ENCODE peak calls at places on chromosomes 11 and 22, in six cellular contexts. M is COR-L47, H is fibroblast of lung, E is activated T-cell treated with anti-CD3 and anti-CD28 coated beads for 1 hour, V is HFF-Myc, B is cardiac muscle cell. I is an unnamed sample.

GRCh38 chr11:2256293-2256913 is 14.0 kb downstream of the ASCL2 start:
- DNase-seq in M (no peak), H (no peak), E (no peak), V (no peak), B (no peak), I (no peak)

GRCh38 chr22:45952151-45952550 is 24.8 kb downstream of the WNT7B start:
- DNase-seq in M (no peak), H (no peak), E (no peak), V (no peak), B (no peak), I (no peak)

GRCh38 chr22:28923826-28924732 is 40.7 kb downstream of the ZNRF3 start:
- DNase-seq in M (peak; percentile 71), H (no peak), E (no peak), V (no peak), B (no peak), I (no peak)

GRCh38 chr11:85810871-85811611 is at the start of gene SYTL2:
- DNase-seq in M (peak; percentile 24), H (peak; percentile 34), E (peak; percentile 64), V (no peak), B (peak; percentile 46), I (peak; percentile 73)

GRCh38 chr11:93131709-93132108 is 66.1 kb downstream of the SLC36A4 start:
- DNase-seq in M (peak; percentile 32), H (no peak), E (no peak), V (no peak), B (peak; percentile 3), I (peak; percentile 37)

GRCh38 chr11:131290111-131290510 is 80.3 kb upstream of the NTM start:
- DNase-seq in M (no peak), H (no peak), E (no peak), V (no peak), B (no peak), I (no peak)

GRCh38 chr11:60950933-60951610 is 904 bp downstream of the SLC15A3 start:
- DNase-seq in M (no peak), H (peak; percentile 14), E (no peak), V (no peak), B (peak; percentile 35), I (no peak)

GRCh38 chr11:33376331-33377099 is 119.3 kb downstream of the HIPK3 start:
- DNase-seq in M (peak; percentile 15), H (no peak), E (no peak), V (no peak), B (peak; percentile 24), I (peak; percentile 59)

GRCh38 chr11:113188433-113188834 is 125.9 kb upstream of the TTC12 start:
- DNase-seq in M (no peak), H (no peak), E (no peak), V (no peak), B (no peak), I (no peak)

GRCh38 chr11:116416852-116417251 is 355.9 kb downstream of the BUD13 start:
- DNase-seq in M (no peak), H (no peak), E (no peak), V (no peak), B (no peak), I (no peak)

GRCh38 chr22:19042285-19043110 is 79.7 kb downstream of the DGCR2 start:
- DNase-seq in M (peak; percentile 93), H (no peak), E (no peak), V (no peak), B (no peak), I (no peak)

GRCh38 chr22:24937114-24937513 is 9.4 kb downstream of the LHFPL7 start:
- DNase-seq in M (peak; percentile 16), H (no peak), E (no peak), V (no peak), B (peak; percentile 52), I (peak; percentile 42)

GRCh38 chr11:73343076-73343833 is 32.9 kb upstream of the RELT start:
- DNase-seq in M (no peak), H (no peak), E (no peak), V (no peak), B (no peak), I (no peak)

GRCh38 chr11:33060271-33060670 is 20.9 kb downstream of the TCP11L1 start:
- DNase-seq in M (peak; percentile 10), H (no peak), E (no peak), V (no peak), B (no peak), I (no peak)

GRCh38 chr22:40040927-40041326 is 46.2 kb downstream of the FAM83F start:
- DNase-seq in M (peak; percentile 27), H (peak; percentile 79), E (no peak), V (no peak), B (peak; percentile 92), I (peak; percentile 85)

I was measured in A673.